ENCODE peak calls at places on chromosomes 12 and 14, in five cellular contexts. B, Y, S, U and M are unnamed samples.
A peak's percentile ranks its signal among the peaks of the same experiment; 100 is the strongest.

GRCh38 chr12:103571286-103571685 is 15.8 kb upstream of the STAB2 start:
- DNase-seq in B (no peak), U (no peak), S (peak; percentile 34), Y (no peak), M (no peak)

GRCh38 chr14:69860221-69860620 is 19.0 kb upstream of the SMOC1 start:
- DNase-seq in B (no peak), S (no peak), Y (no peak), U (no peak), M (no peak)

GRCh38 chr12:75964150-75964549 is 67.4 kb downstream of the PHLDA1 start:
- DNase-seq in Y (peak; percentile 56), U (no peak), S (peak; percentile 23), B (no peak), M (no peak)

GRCh38 chr14:36996133-36996856 is 176.1 kb downstream of the SLC25A21 start:
- DNase-seq in S (peak; percentile 31), U (peak; percentile 71), B (no peak), Y (no peak), M (no peak)

GRCh38 chr14:74599946-74600345 is 12.1 kb downstream of the LTBP2 start:
- DNase-seq in S (no peak), U (no peak), Y (no peak), B (no peak), M (no peak)

GRCh38 chr12:100279612-100280244 is 12.8 kb downstream of the SCYL2 start:
- DNase-seq in S (no peak), Y (no peak), U (no peak), B (no peak), M (no peak)

GRCh38 chr12:131274906-131275305 is 321.2 kb downstream of the ADGRD1 start:
- DNase-seq in B (no peak), Y (no peak), S (no peak), U (no peak), M (no peak)

GRCh38 chr14:37452323-37452722 is 142.7 kb downstream of the FOXA1 start:
- DNase-seq in U (peak; percentile 38), S (no peak), B (no peak), Y (no peak), M (no peak)

GRCh38 chr12:98750511-98750910 is 105.4 kb downstream of the APAF1 start:
- DNase-seq in U (no peak), S (no peak), Y (no peak), B (no peak), M (no peak)

GRCh38 chr14:28577187-28577586 is 189.4 kb upstream of the FOXG1 start:
- DNase-seq in B (no peak), S (no peak), U (no peak), Y (no peak), M (no peak)

GRCh38 chr12:5889381-5890047 is 55.5 kb downstream of the ANO2 start:
- DNase-seq in U (no peak), Y (no peak), B (no peak), S (no peak), M (no peak)

GRCh38 chr14:74488788-74489397 is 4.2 kb downstream of the NPC2 start:
- DNase-seq in U (peak; percentile 54), Y (peak; percentile 47), S (no peak), B (no peak), M (no peak)

GRCh38 chr12:114687802-114688201 is 3.8 kb upstream of the TBX3 start:
- DNase-seq in S (no peak), U (no peak), B (no peak), Y (no peak), M (no peak)

GRCh38 chr12:110345963-110346362 is 57.5 kb downstream of the ANAPC7 start:
- DNase-seq in B (no peak), S (no peak), Y (no peak), U (no peak), M (no peak)

GRCh38 chr12:54129028-54129903 is 59.5 kb downstream of the SMUG1 start:
- DNase-seq in B (no peak), S (no peak), U (no peak), Y (no peak), M (no peak)

GRCh38 chr12:54125950-54126695 is 62.7 kb downstream of the SMUG1 start:
- DNase-seq in U (no peak), Y (no peak), B (peak; percentile 83), S (no peak), M (peak; percentile 16)

GRCh38 chr12:54128466-54128865 is 60.3 kb downstream of the SMUG1 start:
- DNase-seq in Y (no peak), S (no peak), U (no peak), B (no peak), M (no peak)

GRCh38 chr12:54126696-54127537 is 61.9 kb downstream of the SMUG1 start:
- DNase-seq in B (peak; percentile 93), S (peak; percentile 64), Y (no peak), U (peak; percentile 36), M (no peak)

DNA sequence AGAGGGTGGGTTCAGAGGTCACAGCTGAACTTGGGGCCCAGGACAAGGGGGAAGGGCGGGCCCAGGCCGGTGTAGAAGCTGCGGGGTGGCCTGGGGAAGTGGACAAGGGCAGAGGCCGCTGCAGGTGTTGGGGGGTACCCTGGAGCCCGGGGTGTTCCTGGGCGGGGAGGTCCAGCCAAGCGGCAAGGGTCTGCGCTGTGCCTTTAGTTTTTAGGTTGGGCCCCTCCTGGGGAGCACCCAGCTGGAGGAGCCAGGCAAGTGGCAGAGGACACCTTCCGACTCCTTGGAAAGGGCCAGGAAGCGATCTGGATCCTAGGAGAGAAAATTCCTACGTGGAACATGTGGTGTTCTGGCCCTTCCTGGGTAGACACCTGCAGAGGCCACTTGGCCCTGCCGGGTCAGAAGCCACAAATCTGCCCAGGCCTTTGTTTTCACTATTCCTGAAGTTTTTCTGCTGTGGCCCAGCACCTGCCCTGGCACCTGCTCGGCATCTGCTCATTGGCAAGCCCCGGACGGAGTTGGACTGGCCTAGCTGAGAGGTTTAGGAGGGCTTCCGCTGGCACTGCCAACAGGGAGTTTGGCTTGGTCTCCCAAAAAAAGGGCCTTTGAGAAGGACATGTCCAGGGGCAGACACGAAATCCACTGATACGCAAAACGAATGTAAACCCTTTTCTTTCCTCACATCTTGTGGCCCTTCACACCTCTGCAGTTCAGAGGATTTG is 61.1 kb downstream of the SMUG1 start:
- DNase-seq in B (no peak), U (no peak), S (no peak), Y (no peak), M (no peak)
- H3K27me3 ChIP-seq in B (no peaks in the 10 kb centered on the region), U (no peaks in the 10 kb centered on the region), S (no peaks in the 10 kb centered on the region), Y (peaks cover 29% of the 10 kb centered on the region), M (peaks cover 38% of the 10 kb centered on the region)

GRCh38 chr14:92651106-92651792 is 97.2 kb downstream of the LGMN start:
- DNase-seq in B (peak; percentile 77), S (peak; percentile 51), Y (no peak), U (no peak), M (peak; percentile 65)

GRCh38 chr14:92653162-92653651 is 95.2 kb downstream of the LGMN start:
- DNase-seq in Y (no peak), U (no peak), B (no peak), S (no peak), M (no peak)

GRCh38 chr14:92654206-92654901 is 94.1 kb downstream of the LGMN start:
- DNase-seq in Y (no peak), U (no peak), B (no peak), S (no peak), M (no peak)

GRCh38 chr14:92651793-92652382 is 96.5 kb downstream of the LGMN start:
- DNase-seq in S (peak; percentile 73), U (no peak), Y (no peak), B (peak; percentile 84), M (peak; percentile 54)

GRCh38 chr14:92652413-92653151 is 95.8 kb downstream of the LGMN start:
- DNase-seq in Y (no peak), B (no peak), U (no peak), S (no peak), M (no peak)
- H3K4me3 ChIP-seq in Y (no peak overlapping the region), B (peak overlapping the region; percentile 35), U (no peak overlapping the region), S (peak overlapping the region; percentile 45), M (peak overlapping the region; percentile 63)

GRCh38 chr12:117853600-117853999 is 115.2 kb downstream of the KSR2 start:
- DNase-seq in B (no peak), Y (no peak), U (peak; percentile 73), S (no peak), M (no peak)

GRCh38 chr12:117850048-117850447 is 118.7 kb downstream of the KSR2 start:
- DNase-seq in S (peak; percentile 42), Y (peak; percentile 7), B (no peak), U (peak; percentile 16), M (no peak)

GRCh38 chr12:117855165-117855564 is 113.6 kb downstream of the KSR2 start:
- DNase-seq in Y (no peak), U (no peak), S (no peak), B (no peak), M (no peak)

GRCh38 chr12:117857632-117858274 is 111.0 kb downstream of the KSR2 start:
- DNase-seq in B (no peak), S (peak; percentile 69), U (peak; percentile 41), Y (peak; percentile 28), M (no peak)

DNA sequence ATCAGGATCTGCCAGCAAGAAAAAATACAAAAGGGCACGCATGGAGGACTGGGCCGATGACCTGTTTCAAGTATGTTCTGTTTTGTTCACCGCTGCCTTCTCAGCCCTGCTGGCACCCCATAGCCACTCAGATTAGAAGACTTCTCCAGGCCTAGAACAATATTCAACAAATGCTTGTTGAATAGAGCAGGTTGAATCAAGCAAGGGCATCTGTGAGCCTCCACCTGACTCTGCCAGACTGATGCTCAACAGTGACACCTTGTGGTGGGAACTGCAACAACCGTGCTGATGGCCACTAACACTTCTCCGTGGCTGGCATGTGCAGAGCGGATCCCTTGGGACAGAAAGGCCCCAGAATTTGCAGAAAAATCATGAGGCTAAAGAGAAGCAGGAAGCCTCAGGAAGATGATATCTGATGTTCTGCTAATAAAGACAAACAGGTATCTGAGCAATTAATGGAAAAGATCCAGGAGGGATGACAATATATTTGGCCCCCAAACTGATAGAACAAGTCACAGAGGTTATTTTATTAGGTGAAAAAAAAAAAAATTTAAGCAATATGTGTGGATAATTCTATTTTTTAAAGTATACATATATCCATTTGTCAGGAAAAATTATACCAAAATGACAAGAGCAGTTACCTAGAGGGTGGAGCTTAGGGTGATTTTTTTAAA is 114.3 kb downstream of the KSR2 start:
- DNase-seq in U (peak; percentile 28), Y (peak; percentile 36), B (no peak), S (peak; percentile 79), M (no peak)
- H3K27me3 ChIP-seq in U (no peaks in the 10 kb centered on the region), Y (no peaks in the 10 kb centered on the region), B (no peaks in the 10 kb centered on the region), S (no peaks in the 10 kb centered on the region), M (no peaks in the 10 kb centered on the region)

GRCh38 chr14:61319706-61320105 is 1.7 kb upstream of the PRKCH start:
- DNase-seq in U (no peak), S (no peak), B (no peak), Y (no peak), M (no peak)

GRCh38 chr14:61322011-61322798 is 826 bp downstream of the PRKCH start:
- DNase-seq in S (no peak), Y (no peak), U (peak; percentile 89), B (peak; percentile 70), M (no peak)

GRCh38 chr14:61319086-61319485 is 2.3 kb upstream of the PRKCH start:
- DNase-seq in S (no peak), Y (no peak), B (no peak), U (no peak), M (no peak)

GRCh38 chr14:61321385-61322010 is at the start of gene PRKCH:
- DNase-seq in S (peak; percentile 74), Y (peak; percentile 7), B (peak; percentile 85), U (peak; percentile 76), M (peak; percentile 86)

DNA sequence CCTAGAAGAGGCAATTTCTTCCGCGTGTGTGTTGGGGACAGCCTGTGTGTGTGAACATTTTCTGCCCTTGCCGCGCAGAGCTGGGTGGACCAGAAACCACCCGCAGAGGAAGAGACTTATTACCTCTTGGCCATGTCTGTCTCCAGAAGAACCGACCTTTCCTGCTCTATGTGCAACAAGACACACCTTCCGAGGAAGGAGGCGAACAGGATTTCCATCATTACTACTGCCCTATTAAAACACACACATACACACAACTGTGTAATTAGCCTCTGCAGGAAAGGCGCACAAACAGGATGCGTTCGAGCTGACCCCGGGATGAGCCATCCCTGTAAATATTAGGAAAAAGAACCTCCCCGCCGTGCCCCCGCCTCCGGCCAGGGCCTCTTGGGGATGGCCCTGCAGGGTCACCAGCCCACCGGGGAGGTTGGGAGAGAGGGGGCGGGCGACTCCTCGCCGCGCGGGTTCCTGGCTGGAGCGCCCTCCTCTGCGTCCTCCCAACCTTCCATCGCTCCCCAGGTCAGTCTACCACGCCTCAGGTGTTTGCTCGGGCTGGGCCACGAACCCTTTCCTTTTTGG is 484 bp upstream of the PRKCH start:
- DNase-seq in U (no peak), S (no peak), B (no peak), Y (no peak), M (no peak)
- H3K4me3 ChIP-seq in U (peak overlapping the region; percentile 84), S (peak overlapping the region; percentile 65), B (peak overlapping the region; percentile 58), Y (no peak overlapping the region), M (peak overlapping the region; percentile 76)